ENCODE peak calls at places on chromosome 2, in five cellular contexts. L is SJCRH30, J is dorsolateral prefrontal cortex, G is AG09309, Y is astrocyte of the spinal cord. S is an unnamed sample.

GRCh38 chr2:97664636-97664970 is 759 bp upstream of the ACTR1B start:
- DNase-seq in L (no peak), J (no peak), G (no peak), Y (no peak), S (no peak)

GRCh38 chr2:65913914-65914786 is 481.8 kb upstream of the SPRED2 start:
- DNase-seq in L (no peak), J (no peak), G (no peak), Y (no peak), S (no peak)

GRCh38 chr2:232389327-232389726 is 10.8 kb downstream of the ALPP start:
- DNase-seq in L (no peak), J (no peak), G (no peak), Y (peak), S (peak)

GRCh38 chr2:111069722-111070121 is 51.0 kb upstream of the BCL2L11 start:
- DNase-seq in L (no peak), J (no peak), G (no peak), Y (no peak), S (no peak)

GRCh38 chr2:234335676-234336228 is 161.1 kb downstream of the ARL4C start:
- DNase-seq in L (peak), J (peak), G (peak), Y (peak), S (peak)

GRCh38 chr2:23065210-23065609 is 319.8 kb upstream of the KLHL29 start:
- DNase-seq in L (no peak), J (no peak), G (no peak), Y (no peak), S (no peak)

GRCh38 chr2:239459056-239459455 is 58.2 kb upstream of the HDAC4 start:
- DNase-seq in L (no peak), J (no peak), G (no peak), Y (no peak), S (no peak)

GRCh38 chr2:128664499-128664971 is 345.9 kb upstream of the HS6ST1 start:
- DNase-seq in L (no peak), J (no peak), G (no peak), Y (peak), S (no peak)

GRCh38 chr2:198321522-198322088 is 517.2 kb downstream of the PLCL1 start:
- DNase-seq in L (peak), J (no peak), G (no peak), Y (no peak), S (no peak)

GRCh38 chr2:40113272-40113671 is 334.2 kb upstream of the THUMPD2 start:
- DNase-seq in L (no peak), J (no peak), G (no peak), Y (peak), S (no peak)

GRCh38 chr2:216727346-216728122 is 32.2 kb upstream of the IGFBP5 start:
- DNase-seq in L (no peak), J (no peak), G (no peak), Y (no peak), S (no peak)

GRCh38 chr2:24489942-24490673 is 946 bp upstream of the NCOA1 start:
- DNase-seq in L (peak), J (no peak), G (no peak), Y (peak), S (no peak)

GRCh38 chr2:9089831-9090230 is 86.3 kb upstream of the MBOAT2 start:
- DNase-seq in L (no peak), J (no peak), G (no peak), Y (peak), S (no peak)

GRCh38 chr2:100630473-100630977 is 67.7 kb downstream of the PDCL3 start:
- DNase-seq in L (no peak), J (no peak), G (no peak), Y (no peak), S (no peak)

GRCh38 chr2:130353291-130354134 is 2.3 kb upstream of the PTPN18 start:
- DNase-seq in L (no peak), J (no peak), G (no peak), Y (no peak), S (no peak)

GRCh38 chr2:73043279-73043678 is 28.2 kb downstream of the SFXN5 start:
- DNase-seq in L (no peak), J (no peak), G (no peak), Y (no peak), S (no peak)

GRCh38 chr2:178109813-178110212 is 2.4 kb upstream of the RBM45 start:
- DNase-seq in L (peak), J (no peak), G (peak), Y (peak), S (no peak)

GRCh38 chr2:99139003-99139402 is 2.5 kb upstream of the C2orf15 start:
- DNase-seq in L (no peak), J (no peak), G (no peak), Y (no peak), S (no peak)

GRCh38 chr2:40201425-40201824 is 250.5 kb downstream of the SLC8A1 start:
- DNase-seq in L (no peak), J (no peak), G (no peak), Y (no peak), S (no peak)

GRCh38 chr2:60512641-60513040 is 40.8 kb downstream of the BCL11A start:
- DNase-seq in L (no peak), J (no peak), G (no peak), Y (no peak), S (no peak)

GRCh38 chr2:158191076-158191566 is 89.4 kb downstream of the UPP2 start:
- DNase-seq in L (peak), J (no peak), G (no peak), Y (peak), S (no peak)

GRCh38 chr2:240250985-240251847 is 110.8 kb upstream of the OTOS start:
- DNase-seq in L (peak), J (peak), G (peak), Y (peak), S (peak)

GRCh38 chr2:2926009-2926857 is 451.4 kb downstream of the EIPR1 start:
- DNase-seq in L (no peak), J (no peak), G (no peak), Y (no peak), S (no peak)

GRCh38 chr2:172052000-172052983 is 33.0 kb upstream of the DLX1 start:
- DNase-seq in L (peak), J (no peak), G (no peak), Y (peak), S (peak)

GRCh38 chr2:220855296-220855695 is 716.8 kb downstream of the EPHA4 start:
- DNase-seq in L (peak), J (no peak), G (no peak), Y (peak), S (peak)

GRCh38 chr2:118835739-118836410 is 11.6 kb downstream of the EN1 start:
- DNase-seq in L (no peak), J (no peak), G (no peak), Y (no peak), S (no peak)

GRCh38 chr2:74261204-74261864 is 62.9 kb downstream of the MTHFD2 start:
- DNase-seq in L (peak), J (no peak), G (no peak), Y (peak), S (no peak)

GRCh38 chr2:29309090-29310054 is 194.2 kb downstream of the CLIP4 start:
- DNase-seq in L (peak), J (no peak), G (peak), Y (peak), S (no peak)

GRCh38 chr2:189217546-189217945 is 38.0 kb upstream of the COL5A2 start:
- DNase-seq in L (peak), J (no peak), G (peak), Y (peak), S (no peak)

GRCh38 chr2:127695491-127696472 is 5.5 kb upstream of the SFT2D3 start:
- DNase-seq in L (peak), J (peak), G (no peak), Y (peak), S (no peak)

GRCh38 chr2:144650886-144651285 is 131.0 kb upstream of the ZEB2 start:
- DNase-seq in L (peak), J (no peak), G (no peak), Y (no peak), S (no peak)

GRCh38 chr2:187372213-187372612 is 75.8 kb downstream of the CALCRL start:
- DNase-seq in L (no peak), J (no peak), G (no peak), Y (peak), S (no peak)

GRCh38 chr2:112958428-112959108 is 19.2 kb upstream of the IL36G start:
- DNase-seq in L (peak), J (no peak), G (peak), Y (peak), S (peak)

GRCh38 chr2:235654115-235654514 is 160.3 kb downstream of the AGAP1 start:
- DNase-seq in L (peak), J (no peak), G (no peak), Y (no peak), S (no peak)

GRCh38 chr2:184599875-184600227 is 1.5 kb downstream of the ZNF804A start:
- DNase-seq in L (no peak), J (no peak), G (no peak), Y (peak), S (peak)

GRCh38 chr2:120683701-120684100 is 52.0 kb upstream of the GLI2 start:
- DNase-seq in L (peak), J (no peak), G (no peak), Y (no peak), S (no peak)

GRCh38 chr2:85133751-85134254 is 611 bp downstream of the TCF7L1 start:
- DNase-seq in L (peak), J (no peak), G (no peak), Y (peak), S (no peak)
- H3K4me3 ChIP-seq in L (peak), J (peak), G (peak), Y (peak), S (peak)

GRCh38 chr2:225398372-225398771 is 1.1 kb upstream of the NYAP2 start:
- DNase-seq in L (no peak), J (no peak), G (no peak), Y (no peak), S (no peak)

GRCh38 chr2:225399509-225399908 is at the start of gene NYAP2:
- DNase-seq in L (peak), J (no peak), G (no peak), Y (no peak), S (no peak)

GRCh38 chr2:225400546-225400945 is 1.0 kb downstream of the NYAP2 start:
- DNase-seq in L (peak), J (no peak), G (no peak), Y (no peak), S (no peak)

GRCh38 chr2:225401001-225401400 is 1.5 kb downstream of the NYAP2 start:
- DNase-seq in L (peak), J (no peak), G (no peak), Y (no peak), S (no peak)

DNA sequence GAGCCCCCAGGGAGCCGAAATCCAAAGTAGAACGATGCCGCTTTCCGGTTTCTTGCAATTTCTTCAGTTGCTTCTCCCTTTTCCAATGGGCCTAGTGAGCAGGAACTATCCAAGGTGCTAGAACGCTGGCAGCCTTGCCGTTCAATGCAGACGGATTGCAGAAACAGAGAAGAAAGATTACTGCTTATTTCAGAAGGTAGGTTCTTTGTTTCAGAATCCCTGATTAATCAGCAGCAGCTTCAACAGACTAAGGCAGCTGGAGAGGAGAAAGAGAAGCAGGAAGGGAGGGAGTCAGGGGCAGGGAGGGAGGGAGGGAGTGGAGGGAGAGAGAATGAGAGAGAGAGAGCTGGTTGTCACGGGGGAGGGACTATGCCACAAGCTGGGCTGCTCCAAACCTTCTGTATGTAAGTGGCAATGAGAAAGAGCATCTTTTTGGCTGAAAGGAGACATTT is 576 bp downstream of the NYAP2 start:
- DNase-seq in L (peak), J (no peak), G (peak), Y (peak), S (peak)
- H3K4me3 ChIP-seq in L (peak), J (peak), G (no peak), Y (no peak), S (no peak)

DNA sequence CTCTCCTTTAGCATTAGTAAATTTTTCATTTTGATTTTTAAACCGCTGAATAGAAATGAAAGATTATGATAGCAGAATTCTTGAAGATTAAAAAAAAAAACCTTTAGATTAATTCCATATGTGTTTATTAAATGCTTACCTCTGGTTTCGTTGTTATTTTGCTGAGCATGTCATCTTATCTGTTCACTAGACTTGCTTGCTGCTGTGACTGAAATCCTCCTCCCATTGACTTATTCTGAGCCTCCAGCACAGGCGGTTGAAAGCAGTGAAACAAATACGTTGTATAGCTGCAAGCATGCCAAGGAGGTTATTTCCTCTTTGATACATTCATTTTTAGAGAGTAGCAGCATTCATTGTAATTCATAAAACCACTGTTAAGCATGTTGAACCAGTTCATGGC is at the start of gene HTR2B:
- DNase-seq in L (peak), J (no peak), G (no peak), Y (no peak), S (no peak)
- H3K4me3 ChIP-seq in L (no peak), J (peak), G (no peak), Y (peak), S (no peak)

DNA sequence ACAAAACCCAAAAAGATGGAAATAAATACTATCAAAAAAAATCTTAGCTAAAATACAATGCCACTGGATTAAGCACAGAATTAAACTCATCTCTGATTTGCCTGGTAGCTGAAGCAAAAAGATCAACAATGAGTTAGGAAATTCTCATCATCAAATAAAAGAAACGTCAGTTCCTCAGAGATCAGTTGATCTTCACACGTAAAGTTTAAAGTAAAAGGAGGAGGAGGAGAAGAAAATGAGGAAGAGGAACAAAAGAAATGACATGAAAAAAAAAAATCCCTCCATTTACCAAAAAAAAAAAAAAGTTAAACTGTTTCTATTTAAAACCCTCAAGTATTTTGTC is 22.6 kb downstream of the KLF7 start:
- DNase-seq in L (no peak), J (no peak), G (no peak), Y (no peak), S (no peak)
- H3K4me3 ChIP-seq in L (no peak), J (peak), G (no peak), Y (no peak), S (no peak)